ENCODE peak calls at places on chromosomes 16 and 17, in four cellular contexts. I is activated CD8-positive, alpha-beta T cell treated with anti-CD3 and anti-CD28 coated beads, Interleukin-2, amount 10 ng/mL, durations not matched to agents 7 days and 5 days; L is B cell; S is foreskin fibroblast. B is an unnamed sample.

GRCh38 chr17:27384721-27385120 is 71.5 kb upstream of the KSR1 start:
- DNase-seq in I (no peak), L (no peak), S (peak), B (no peak)

GRCh38 chr16:56930516-56931252 is 1.3 kb upstream of the HERPUD1 start:
- DNase-seq in I (no peak), L (no peak), S (no peak), B (no peak)

GRCh38 chr16:4010225-4011158 is 105.8 kb downstream of the ADCY9 start:
- DNase-seq in I (no peak), L (no peak), S (no peak), B (no peak)

GRCh38 chr16:84548508-84548907 is 44.0 kb upstream of the MEAK7 start:
- DNase-seq in I (peak), L (no peak), S (no peak), B (no peak)

GRCh38 chr17:80678621-80679020 is 134.0 kb downstream of the RPTOR start:
- DNase-seq in I (peak), L (no peak), S (peak), B (no peak)

GRCh38 chr16:54928421-54929089 is 2.1 kb upstream of the IRX5 start:
- DNase-seq in I (peak), L (peak), S (peak), B (no peak)

GRCh38 chr17:75447951-75448856 is 8.2 kb upstream of the TMEM94 start:
- DNase-seq in I (no peak), L (no peak), S (no peak), B (no peak)

GRCh38 chr17:29791336-29791735 is 138.7 kb downstream of the SSH2 start:
- DNase-seq in I (no peak), L (no peak), S (no peak), B (no peak)

GRCh38 chr16:85601730-85602401 is 11.3 kb upstream of the GSE1 start:
- DNase-seq in I (no peak), L (no peak), S (peak), B (no peak)

GRCh38 chr17:78268960-78269892 is 37.8 kb downstream of the TMEM235 start:
- DNase-seq in I (no peak), L (peak), S (no peak), B (no peak)

GRCh38 chr17:19470529-19471261 is 59.7 kb downstream of the RNF112 start:
- DNase-seq in I (no peak), L (no peak), S (peak), B (no peak)

GRCh38 chr16:24645739-24646645 is 83.5 kb upstream of the TNRC6A start:
- DNase-seq in I (no peak), L (no peak), S (peak), B (peak)

GRCh38 chr17:52419256-52419655 is 260.7 kb upstream of the CA10 start:
- DNase-seq in I (no peak), L (no peak), S (peak), B (no peak)

GRCh38 chr16:4414187-4414909 is 2.0 kb downstream of the CORO7 start:
- DNase-seq in I (peak), L (peak), S (no peak), B (no peak)

GRCh38 chr17:13957636-13958035 is 111.7 kb upstream of the COX10 start:
- DNase-seq in I (no peak), L (no peak), S (peak), B (no peak)

GRCh38 chr17:50620848-50621247 is 13.8 kb upstream of the ABCC3 start:
- DNase-seq in I (no peak), L (no peak), S (no peak), B (no peak)

GRCh38 chr17:42210046-42210445 is 15.8 kb upstream of the GHDC start:
- DNase-seq in I (no peak), L (no peak), S (peak), B (no peak)

GRCh38 chr17:80992948-80993624 is 1.4 kb downstream of the CHMP6 start:
- DNase-seq in I (no peak), L (no peak), S (no peak), B (no peak)

GRCh38 chr16:50390914-50391700 is 22.3 kb upstream of the BRD7 start:
- DNase-seq in I (no peak), L (no peak), S (peak), B (no peak)

GRCh38 chr17:82258555-82258954 is 14.9 kb downstream of the CSNK1D start:
- DNase-seq in I (no peak), L (no peak), S (no peak), B (no peak)

GRCh38 chr17:7186241-7186640 is 7.1 kb upstream of the ASGR1 start:
- DNase-seq in I (peak), L (no peak), S (no peak), B (no peak)

GRCh38 chr17:68011199-68011665 is 15.0 kb upstream of the C17orf58 start:
- DNase-seq in I (peak), L (peak), S (peak), B (no peak)